ENCODE peak calls at places on chromosomes 1 and 21, in five cellular contexts. U is GM12878, X is WTC11, B is H1, O is HepG2. Q is an unnamed sample.

GRCh38 chr1:109530457-109531204 is 9.0 kb upstream of the GPR61 start:
- DNase-seq in U (no peak), X (no peak), B (no peak), O (no peak), Q (no peak)

GRCh38 chr1:239888639-239889038 is 203.0 kb upstream of the FMN2 start:
- DNase-seq in U (no peak), X (no peak), B (no peak), O (no peak), Q (no peak)

GRCh38 chr1:29832471-29832870 is 596.1 kb downstream of the PTPRU start:
- DNase-seq in U (no peak), X (no peak), B (peak; percentile 23), O (no peak), Q (no peak)

GRCh38 chr1:178682886-178683285 is 42.2 kb upstream of the RALGPS2 start:
- DNase-seq in U (no peak), X (no peak), B (no peak), O (no peak), Q (no peak)

GRCh38 chr1:216178266-216178665 is 245.0 kb downstream of the USH2A start:
- DNase-seq in U (no peak), X (no peak), B (no peak), O (no peak), Q (no peak)

GRCh38 chr1:228906461-228906860 is 171.2 kb downstream of the RHOU start:
- DNase-seq in U (no peak), X (no peak), B (peak; percentile 33), O (no peak), Q (no peak)

GRCh38 chr1:15684468-15685283 is 556 bp downstream of the PLEKHM2 start:
- DNase-seq in U (no peak), X (peak; percentile 45), B (peak; percentile 59), O (no peak), Q (peak; percentile 79)

GRCh38 chr1:244647819-244648218 is 5.1 kb upstream of the DESI2 start:
- DNase-seq in U (no peak), X (no peak), B (no peak), O (no peak), Q (no peak)

GRCh38 chr1:205971082-205971481 is 27.8 kb upstream of the SLC26A9 start:
- DNase-seq in U (no peak), X (no peak), B (no peak), O (no peak), Q (no peak)

GRCh38 chr1:226722901-226723639 is 16.0 kb downstream of the ITPKB start:
- DNase-seq in U (no peak), X (no peak), B (no peak), O (no peak), Q (no peak)

GRCh38 chr1:45843474-45843905 is 40.1 kb downstream of the MAST2 start:
- DNase-seq in U (no peak), X (no peak), B (no peak), O (no peak), Q (peak; percentile 13)

GRCh38 chr1:167239257-167239656 is 18.6 kb downstream of the POU2F1 start:
- DNase-seq in U (no peak), X (no peak), B (no peak), O (no peak), Q (no peak)

GRCh38 chr1:54002544-54003248 is 15.3 kb downstream of the LDLRAD1 start:
- DNase-seq in U (no peak), X (no peak), B (no peak), O (no peak), Q (no peak)

GRCh38 chr1:197141556-197141955 is 4.9 kb downstream of the ASPM start:
- DNase-seq in U (no peak), X (no peak), B (no peak), O (no peak), Q (no peak)

GRCh38 chr1:197139169-197139568 is 7.3 kb downstream of the ASPM start:
- DNase-seq in U (no peak), X (no peak), B (no peak), O (no peak), Q (no peak)

GRCh38 chr1:197140123-197140522 is 6.3 kb downstream of the ASPM start:
- DNase-seq in U (no peak), X (no peak), B (no peak), O (no peak), Q (no peak)

GRCh38 chr1:197137322-197137721 is 9.1 kb downstream of the ASPM start:
- DNase-seq in U (no peak), X (no peak), B (no peak), O (no peak), Q (no peak)
- TF ChIP-seq ATF2 in U (no peak), X (no peak), B (no peak), O (no peak), Q (no peak)

GRCh38 chr1:4935807-4936206 is 281.4 kb downstream of the AJAP1 start:
- DNase-seq in U (no peak), X (no peak), B (no peak), O (no peak), Q (no peak)

GRCh38 chr1:4928186-4928585 is 273.8 kb downstream of the AJAP1 start:
- DNase-seq in U (no peak), X (no peak), B (no peak), O (no peak), Q (no peak)

GRCh38 chr1:4933232-4933631 is 278.8 kb downstream of the AJAP1 start:
- DNase-seq in U (no peak), X (no peak), B (peak; percentile 49), O (no peak), Q (no peak)

GRCh38 chr1:4932666-4933065 is 278.3 kb downstream of the AJAP1 start:
- DNase-seq in U (no peak), X (no peak), B (no peak), O (no peak), Q (no peak)

GRCh38 chr1:4931486-4931885 is 277.1 kb downstream of the AJAP1 start:
- DNase-seq in U (no peak), X (no peak), B (no peak), O (no peak), Q (no peak)
- TF ChIP-seq ATF2 in U (no peak), X (no peak), B (no peak), O (no peak), Q (no peak)

GRCh38 chr1:82091729-82092128 is 291.0 kb downstream of the ADGRL2 start:
- DNase-seq in U (no peak), X (no peak), B (no peak), O (no peak), Q (no peak)
- TF ChIP-seq ATF2 in U (no peak), X (no peak), B (no peak), O (no peak), Q (no peak)

GRCh38 chr21:17538576-17538975 is 25.7 kb downstream of the CXADR start:
- DNase-seq in U (no peak), X (no peak), B (no peak), O (no peak), Q (no peak)

GRCh38 chr21:17539323-17539722 is 26.5 kb downstream of the CXADR start:
- DNase-seq in U (no peak), X (no peak), B (no peak), O (no peak), Q (no peak)

GRCh38 chr21:17539743-17540341 is 27.0 kb downstream of the CXADR start:
- DNase-seq in U (no peak), X (no peak), B (no peak), O (no peak), Q (no peak)

GRCh38 chr21:17537299-17537698 is 24.5 kb downstream of the CXADR start:
- DNase-seq in U (no peak), X (no peak), B (no peak), O (no peak), Q (no peak)

DNA sequence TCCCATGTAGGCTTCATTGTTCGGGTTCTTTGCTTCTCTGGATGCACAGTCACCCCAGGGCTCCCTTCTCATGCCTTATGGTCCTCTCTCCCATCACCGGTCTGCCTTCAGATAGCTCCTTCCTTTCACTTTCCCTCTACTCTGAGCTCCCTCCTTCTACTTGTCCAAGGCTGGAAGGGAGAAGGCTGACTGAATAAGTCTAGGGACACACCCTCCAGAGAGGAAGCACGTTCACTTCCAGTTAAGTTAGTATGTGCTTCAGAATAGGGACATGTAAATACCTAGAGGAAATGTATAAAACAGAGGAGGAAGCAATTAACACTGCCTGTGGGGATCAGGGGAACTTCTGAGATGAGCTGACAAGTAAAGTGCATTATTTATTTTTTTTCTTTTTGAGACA is 23.5 kb downstream of the CXADR start:
- DNase-seq in U (no peak), X (no peak), B (no peak), O (no peak), Q (no peak)
- TF ChIP-seq ATF2 in U (no peak), X (no peak), B (no peak), O (no peak), Q (no peak)

GRCh38 chr1:72724951-72725863 is 442.9 kb upstream of the NEGR1 start:
- DNase-seq in U (no peak), X (peak; percentile 79), B (peak; percentile 68), O (no peak), Q (no peak)
- TF ChIP-seq ATF2 in U (no peak), X (no peak), B (no peak), O (no peak), Q (no peak)

DNA sequence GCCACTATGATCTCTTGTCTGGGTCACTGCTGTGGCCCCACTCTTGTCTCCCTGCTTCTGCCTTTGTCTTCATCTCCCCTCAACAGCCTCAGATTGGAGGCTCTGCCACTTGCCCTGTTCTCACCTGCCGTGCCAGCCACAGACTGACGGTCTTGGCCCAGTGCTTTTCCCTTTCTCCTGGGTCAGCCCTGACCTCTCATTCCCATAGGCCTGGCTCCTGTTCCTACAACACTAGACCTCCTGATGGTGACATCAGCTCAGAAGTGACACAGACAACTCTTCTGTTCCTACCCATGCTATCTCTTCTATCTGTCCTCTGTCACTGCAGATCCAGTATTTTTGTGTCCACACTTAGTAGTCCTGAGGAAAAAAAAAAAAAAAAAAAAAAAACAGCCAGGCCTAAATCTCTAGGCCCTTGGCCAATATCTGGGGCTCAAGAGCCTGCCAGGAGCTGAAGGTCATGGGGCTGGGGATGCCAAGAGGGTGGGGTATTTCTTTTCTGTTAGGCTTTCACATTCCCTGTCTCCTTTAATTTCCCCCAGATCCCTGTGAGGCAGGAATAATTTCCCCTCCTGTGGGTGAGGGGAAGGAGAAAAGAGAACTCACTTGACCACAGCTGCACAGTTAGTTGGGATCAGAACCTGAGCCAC is 42.0 kb upstream of the FOXO6 start:
- DNase-seq in U (no peak), X (no peak), B (peak; percentile 34), O (no peak), Q (no peak)
- TF ChIP-seq ATF2 in U (no peak), X (no peak), B (no peak), O (no peak), Q (no peak)